ENCODE peak calls at places on chromosomes 5 and 9, in four cellular contexts. One of them, this sample, is unnamed. For H3K27me3 and H3K36me3, the result is how much of the 10 kb centered on the place peaks cover.

GRCh38 chr5:91281409-91281808 is 101.7 kb downstream of the ARRDC3 start:
- DNase-seq in mammary epithelial cell: peak
- DNase-seq in heart left ventricle: no peak
- DNase-seq in HepG2: no peak
- DNase-seq in this sample: no peak

GRCh38 chr9:134561427-134562145 is 80.0 kb upstream of the COL5A1 start:
- DNase-seq in mammary epithelial cell: no peak
- DNase-seq in HepG2: no peak
- DNase-seq in heart left ventricle: peak
- DNase-seq in this sample: no peak

GRCh38 chr9:111597852-111598729 is 1.4 kb downstream of the PTGR1 start:
- DNase-seq in HepG2: peak
- DNase-seq in heart left ventricle: peak
- DNase-seq in mammary epithelial cell: peak
- DNase-seq in this sample: peak

GRCh38 chr5:132813599-132814440 is 718 bp downstream of the SOWAHA start:
- DNase-seq in HepG2: no peak
- DNase-seq in heart left ventricle: peak
- DNase-seq in mammary epithelial cell: no peak
- DNase-seq in this sample: peak

GRCh38 chr9:137740311-137740710 is 121.5 kb downstream of the EHMT1 start:
- DNase-seq in HepG2: no peak
- DNase-seq in heart left ventricle: no peak
- DNase-seq in mammary epithelial cell: no peak
- DNase-seq in this sample: peak

GRCh38 chr5:134446938-134447337 is 35.3 kb upstream of the CDKN2AIPNL start:
- DNase-seq in heart left ventricle: no peak
- DNase-seq in mammary epithelial cell: no peak
- DNase-seq in HepG2: no peak
- DNase-seq in this sample: no peak

GRCh38 chr5:104652271-104652861 is 1089.8 kb upstream of the NUDT12 start:
- DNase-seq in heart left ventricle: no peak
- DNase-seq in HepG2: no peak
- DNase-seq in mammary epithelial cell: no peak
- DNase-seq in this sample: peak

GRCh38 chr5:148011407-148012124 is 52.2 kb upstream of the SPINK5 start:
- DNase-seq in mammary epithelial cell: peak
- DNase-seq in HepG2: no peak
- DNase-seq in heart left ventricle: no peak
- DNase-seq in this sample: no peak

GRCh38 chr5:14665110-14665822 is 748 bp downstream of the OTULIN start:
- DNase-seq in mammary epithelial cell: peak
- DNase-seq in heart left ventricle: peak
- DNase-seq in HepG2: peak
- DNase-seq in this sample: no peak

GRCh38 chr9:133773889-133774655 is 35.9 kb upstream of the SARDH start:
- DNase-seq in HepG2: no peak
- DNase-seq in mammary epithelial cell: no peak
- DNase-seq in heart left ventricle: peak
- DNase-seq in this sample: no peak

GRCh38 chr5:19534751-19535150 is 453.2 kb downstream of the CDH18 start:
- DNase-seq in mammary epithelial cell: peak
- DNase-seq in heart left ventricle: no peak
- DNase-seq in HepG2: no peak
- DNase-seq in this sample: no peak

GRCh38 chr5:158640581-158640980 is 459.1 kb downstream of the EBF1 start:
- DNase-seq in heart left ventricle: no peak
- DNase-seq in HepG2: no peak
- DNase-seq in mammary epithelial cell: peak
- DNase-seq in this sample: no peak

GRCh38 chr9:1086517-1086916 is 36.4 kb downstream of the DMRT2 start:
- DNase-seq in heart left ventricle: no peak
- DNase-seq in mammary epithelial cell: no peak
- DNase-seq in HepG2: no peak
- DNase-seq in this sample: no peak

GRCh38 chr5:86596476-86596875 is 21.3 kb upstream of the COX7C start:
- DNase-seq in mammary epithelial cell: no peak
- DNase-seq in heart left ventricle: no peak
- DNase-seq in HepG2: no peak
- DNase-seq in this sample: no peak

GRCh38 chr5:103216137-103216536 is 42.4 kb upstream of the MACIR start:
- DNase-seq in HepG2: no peak
- DNase-seq in heart left ventricle: no peak
- DNase-seq in mammary epithelial cell: no peak
- DNase-seq in this sample: peak

GRCh38 chr5:91288117-91288516 is 95.0 kb downstream of the ARRDC3 start:
- DNase-seq in HepG2: no peak
- DNase-seq in mammary epithelial cell: no peak
- DNase-seq in heart left ventricle: no peak
- DNase-seq in this sample: no peak

GRCh38 chr9:20985851-20986600 is 45.4 kb downstream of the HACD4 start:
- DNase-seq in heart left ventricle: no peak
- DNase-seq in mammary epithelial cell: no peak
- DNase-seq in HepG2: no peak
- DNase-seq in this sample: no peak

GRCh38 chr5:31185951-31186350 is 7.5 kb upstream of the CDH6 start:
- DNase-seq in heart left ventricle: no peak
- DNase-seq in HepG2: no peak
- DNase-seq in mammary epithelial cell: no peak
- DNase-seq in this sample: no peak

GRCh38 chr5:16578474-16578883 is 38.3 kb downstream of the RETREG1 start:
- DNase-seq in heart left ventricle: no peak
- DNase-seq in mammary epithelial cell: no peak
- DNase-seq in HepG2: no peak
- DNase-seq in this sample: no peak

GRCh38 chr5:5314166-5314565 is 108.3 kb upstream of the ICE1 start:
- DNase-seq in heart left ventricle: no peak
- DNase-seq in HepG2: no peak
- DNase-seq in mammary epithelial cell: no peak
- DNase-seq in this sample: no peak

GRCh38 chr5:96144289-96144688 is 182.6 kb upstream of the ELL2 start:
- DNase-seq in heart left ventricle: no peak
- DNase-seq in HepG2: no peak
- DNase-seq in mammary epithelial cell: no peak
- DNase-seq in this sample: peak

GRCh38 chr5:96142184-96142781 is 180.6 kb upstream of the ELL2 start:
- DNase-seq in heart left ventricle: no peak
- DNase-seq in mammary epithelial cell: no peak
- DNase-seq in HepG2: no peak
- DNase-seq in this sample: no peak

GRCh38 chr5:96142786-96143434 is 181.3 kb upstream of the ELL2 start:
- DNase-seq in HepG2: no peak
- DNase-seq in mammary epithelial cell: no peak
- DNase-seq in heart left ventricle: no peak
- DNase-seq in this sample: no peak

GRCh38 chr5:96141749-96142148 is 180.1 kb upstream of the ELL2 start:
- DNase-seq in mammary epithelial cell: peak
- DNase-seq in heart left ventricle: no peak
- DNase-seq in HepG2: peak
- DNase-seq in this sample: no peak

GRCh38 chr5:96143450-96143849 is 181.8 kb upstream of the ELL2 start:
- DNase-seq in HepG2: no peak
- DNase-seq in heart left ventricle: no peak
- DNase-seq in mammary epithelial cell: no peak
- DNase-seq in this sample: no peak
- H3K4me3 ChIP-seq in HepG2: no peak
- H3K4me3 ChIP-seq in heart left ventricle: no peak
- H3K4me3 ChIP-seq in mammary epithelial cell: no peak
- H3K4me3 ChIP-seq in this sample: no peak

GRCh38 chr5:178338750-178339144 is 106.1 kb upstream of the PHYKPL start:
- DNase-seq in mammary epithelial cell: peak
- DNase-seq in heart left ventricle: no peak
- DNase-seq in HepG2: no peak
- DNase-seq in this sample: no peak

GRCh38 chr5:178339272-178339671 is 106.7 kb upstream of the PHYKPL start:
- DNase-seq in HepG2: no peak
- DNase-seq in mammary epithelial cell: no peak
- DNase-seq in heart left ventricle: no peak
- DNase-seq in this sample: no peak

GRCh38 chr5:178336889-178337785 is 104.5 kb upstream of the PHYKPL start:
- DNase-seq in HepG2: no peak
- DNase-seq in heart left ventricle: peak
- DNase-seq in mammary epithelial cell: no peak
- DNase-seq in this sample: peak

GRCh38 chr5:178340187-178340586 is 107.6 kb upstream of the PHYKPL start:
- DNase-seq in HepG2: no peak
- DNase-seq in heart left ventricle: peak
- DNase-seq in mammary epithelial cell: no peak
- DNase-seq in this sample: no peak

DNA sequence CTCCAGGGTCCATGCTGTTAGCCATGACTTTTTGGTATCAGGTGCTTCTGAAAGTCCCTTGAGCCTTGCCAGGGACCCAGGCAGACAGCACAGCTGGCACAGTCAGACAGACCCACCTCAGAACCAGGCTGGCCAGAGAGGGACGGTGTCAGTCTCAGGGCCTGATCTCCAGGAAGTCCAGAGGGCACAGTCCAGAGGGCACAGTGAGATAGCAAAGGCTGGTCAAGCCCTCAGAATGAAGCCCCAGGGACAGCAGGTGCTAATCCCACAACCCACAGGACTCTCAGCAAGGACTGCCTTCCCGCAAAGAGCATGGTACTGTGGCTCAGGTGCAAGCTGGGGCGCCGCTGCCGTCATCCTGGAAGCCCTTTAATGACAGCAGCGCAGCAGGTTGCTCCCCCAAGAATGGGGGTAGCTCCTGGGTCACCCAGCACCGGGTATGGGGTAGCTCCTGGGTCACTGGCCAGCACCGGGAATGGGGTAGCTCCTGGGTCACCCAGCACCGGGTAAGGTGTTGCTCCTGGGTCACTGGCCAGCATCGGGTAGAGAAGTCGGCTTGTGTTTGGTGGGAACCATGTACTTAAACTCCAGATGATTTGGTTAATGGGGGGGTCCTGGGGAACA is 105.6 kb upstream of the PHYKPL start:
- DNase-seq in HepG2: no peak
- DNase-seq in heart left ventricle: peak
- DNase-seq in mammary epithelial cell: no peak
- DNase-seq in this sample: no peak
- H3K27me3 ChIP-seq in HepG2: under half
- H3K27me3 ChIP-seq in heart left ventricle: under half
- H3K27me3 ChIP-seq in mammary epithelial cell: under half
- H3K27me3 ChIP-seq in this sample: under half

DNA sequence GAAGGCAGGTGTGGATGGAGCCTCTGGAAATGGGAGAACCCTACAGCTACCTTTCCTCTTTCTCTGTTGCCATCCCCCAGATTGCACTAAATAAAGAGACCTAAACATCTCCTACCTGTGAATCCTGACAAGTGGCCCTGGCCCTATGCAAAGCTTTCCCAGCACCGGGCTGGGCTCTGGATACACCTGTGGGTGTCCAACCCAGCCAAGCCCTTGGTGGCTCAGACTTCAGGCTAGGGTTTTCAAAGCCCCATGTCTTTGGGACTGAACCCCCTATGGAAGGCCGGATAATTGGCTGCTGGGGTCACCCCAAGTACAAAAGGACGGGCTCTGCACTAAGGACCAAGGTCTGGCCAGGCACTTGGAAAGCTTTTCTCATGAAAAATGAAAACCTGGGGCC is 44.1 kb upstream of the IPPK start:
- DNase-seq in heart left ventricle: no peak
- DNase-seq in mammary epithelial cell: no peak
- DNase-seq in HepG2: no peak
- DNase-seq in this sample: no peak
- H3K36me3 ChIP-seq in heart left ventricle: half or more
- H3K36me3 ChIP-seq in mammary epithelial cell: under half
- H3K36me3 ChIP-seq in HepG2: under half
- H3K36me3 ChIP-seq in this sample: under half

DNA sequence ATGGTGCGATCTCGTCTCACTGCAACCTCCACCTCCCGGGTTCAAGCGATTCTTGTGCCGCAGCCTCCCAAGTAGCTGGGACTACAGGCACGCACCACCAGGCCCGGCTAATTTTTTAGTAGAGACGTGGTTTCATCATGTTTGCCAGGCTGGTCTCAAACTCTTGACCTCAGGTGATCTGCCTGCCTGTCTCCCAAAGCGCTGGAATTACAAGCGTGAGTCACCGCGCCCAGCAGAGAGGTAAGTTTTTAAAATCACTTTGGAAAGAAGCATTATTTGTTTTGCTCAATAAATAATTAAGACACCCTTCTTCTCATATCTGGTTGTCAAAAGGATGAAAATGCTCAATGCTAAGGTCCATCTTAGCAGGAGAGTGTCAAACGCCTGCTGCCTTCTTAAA is 48.5 kb upstream of the STXBP1 start:
- DNase-seq in mammary epithelial cell: no peak
- DNase-seq in heart left ventricle: no peak
- DNase-seq in HepG2: no peak
- DNase-seq in this sample: no peak
- H3K4me3 ChIP-seq in mammary epithelial cell: no peak
- H3K4me3 ChIP-seq in heart left ventricle: no peak
- H3K4me3 ChIP-seq in HepG2: no peak
- H3K4me3 ChIP-seq in this sample: no peak

GRCh38 chr5:1013948-1014301 is 5.3 kb downstream of the NKD2 start:
- DNase-seq in heart left ventricle: peak
- DNase-seq in mammary epithelial cell: no peak
- DNase-seq in HepG2: no peak
- DNase-seq in this sample: no peak
- H3K27me3 ChIP-seq in heart left ventricle: under half
- H3K27me3 ChIP-seq in mammary epithelial cell: under half
- H3K27me3 ChIP-seq in HepG2: under half
- H3K27me3 ChIP-seq in this sample: under half

GRCh38 chr9:120481248-120481647 is 98.7 kb downstream of the CDK5RAP2 start:
- DNase-seq in mammary epithelial cell: no peak
- DNase-seq in heart left ventricle: no peak
- DNase-seq in HepG2: peak
- DNase-seq in this sample: no peak

GRCh38 chr9:120475341-120475740 is 104.6 kb downstream of the CDK5RAP2 start:
- DNase-seq in mammary epithelial cell: no peak
- DNase-seq in heart left ventricle: no peak
- DNase-seq in HepG2: no peak
- DNase-seq in this sample: no peak

GRCh38 chr9:120477534-120478001 is 102.4 kb downstream of the CDK5RAP2 start:
- DNase-seq in HepG2: peak
- DNase-seq in mammary epithelial cell: peak
- DNase-seq in heart left ventricle: no peak
- DNase-seq in this sample: peak

GRCh38 chr9:120480707-120481106 is 99.3 kb downstream of the CDK5RAP2 start:
- DNase-seq in HepG2: no peak
- DNase-seq in mammary epithelial cell: peak
- DNase-seq in heart left ventricle: no peak
- DNase-seq in this sample: no peak

DNA sequence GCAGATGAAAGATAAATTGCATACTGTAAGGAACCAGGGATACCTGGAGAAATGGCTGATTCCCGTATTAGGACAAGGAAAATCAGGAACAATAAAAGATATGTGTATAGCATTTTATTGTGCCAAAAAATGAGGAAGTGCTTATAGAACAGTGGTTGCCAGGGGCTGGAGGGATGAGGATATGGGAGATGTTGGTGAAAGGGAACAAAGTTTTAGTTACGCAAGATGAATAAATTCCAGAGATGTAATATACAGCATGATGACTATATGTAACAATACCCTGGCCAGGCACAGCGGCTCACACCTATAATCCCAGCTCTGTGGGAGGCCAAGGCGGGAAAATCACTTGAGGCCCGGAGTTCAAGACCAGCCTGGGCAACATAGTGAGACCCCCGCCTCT is 101.8 kb downstream of the CDK5RAP2 start:
- DNase-seq in heart left ventricle: no peak
- DNase-seq in mammary epithelial cell: no peak
- DNase-seq in HepG2: no peak
- DNase-seq in this sample: no peak
- H3K36me3 ChIP-seq in heart left ventricle: under half
- H3K36me3 ChIP-seq in mammary epithelial cell: under half
- H3K36me3 ChIP-seq in HepG2: under half
- H3K36me3 ChIP-seq in this sample: under half

GRCh38 chr9:98807811-98808195 is 333 bp downstream of the GALNT12 start:
- DNase-seq in heart left ventricle: no peak
- DNase-seq in mammary epithelial cell: no peak
- DNase-seq in HepG2: no peak
- DNase-seq in this sample: peak
- H3K4me3 ChIP-seq in heart left ventricle: peak
- H3K4me3 ChIP-seq in mammary epithelial cell: peak
- H3K4me3 ChIP-seq in HepG2: peak
- H3K4me3 ChIP-seq in this sample: peak

This sample was measured in H7.